ENCODE peak calls at places on chromosomes 6 and 20, in four cellular contexts. K, M, D and A are unnamed samples.

GRCh38 chr6:170128811-170129681 is 161.8 kb downstream of the DLL1 start:
- DNase-seq in D (no peak), K (no peak), M (no peak), A (peak)

GRCh38 chr20:56422824-56423189 is 10.7 kb downstream of the CASS4 start:
- DNase-seq in K (peak), M (no peak), D (no peak), A (no peak)

GRCh38 chr6:134636221-134636830 is 313.6 kb downstream of the ALDH8A1 start:
- DNase-seq in K (peak), M (no peak), D (no peak), A (peak)

GRCh38 chr6:26087284-26088115 is at the start of gene HFE:
- DNase-seq in M (peak), K (peak), D (peak), A (peak)

GRCh38 chr6:54057068-54057467 is 54.2 kb upstream of the MLIP start:
- DNase-seq in M (no peak), K (no peak), D (no peak), A (no peak)

GRCh38 chr20:57529810-57530209 is 4.9 kb upstream of the CTCFL start:
- DNase-seq in D (no peak), M (no peak), K (no peak), A (no peak)

GRCh38 chr6:28274888-28275287 is 6.5 kb upstream of the PGBD1 start:
- DNase-seq in D (no peak), K (no peak), M (no peak), A (no peak)

GRCh38 chr20:58850693-58851174 is at the start of gene GNAS-AS1:
- DNase-seq in M (peak), K (peak), D (peak), A (peak)

GRCh38 chr6:157995458-157995857 is 13.8 kb downstream of the SYNJ2 start:
- DNase-seq in K (no peak), M (no peak), D (no peak), A (no peak)

DNA sequence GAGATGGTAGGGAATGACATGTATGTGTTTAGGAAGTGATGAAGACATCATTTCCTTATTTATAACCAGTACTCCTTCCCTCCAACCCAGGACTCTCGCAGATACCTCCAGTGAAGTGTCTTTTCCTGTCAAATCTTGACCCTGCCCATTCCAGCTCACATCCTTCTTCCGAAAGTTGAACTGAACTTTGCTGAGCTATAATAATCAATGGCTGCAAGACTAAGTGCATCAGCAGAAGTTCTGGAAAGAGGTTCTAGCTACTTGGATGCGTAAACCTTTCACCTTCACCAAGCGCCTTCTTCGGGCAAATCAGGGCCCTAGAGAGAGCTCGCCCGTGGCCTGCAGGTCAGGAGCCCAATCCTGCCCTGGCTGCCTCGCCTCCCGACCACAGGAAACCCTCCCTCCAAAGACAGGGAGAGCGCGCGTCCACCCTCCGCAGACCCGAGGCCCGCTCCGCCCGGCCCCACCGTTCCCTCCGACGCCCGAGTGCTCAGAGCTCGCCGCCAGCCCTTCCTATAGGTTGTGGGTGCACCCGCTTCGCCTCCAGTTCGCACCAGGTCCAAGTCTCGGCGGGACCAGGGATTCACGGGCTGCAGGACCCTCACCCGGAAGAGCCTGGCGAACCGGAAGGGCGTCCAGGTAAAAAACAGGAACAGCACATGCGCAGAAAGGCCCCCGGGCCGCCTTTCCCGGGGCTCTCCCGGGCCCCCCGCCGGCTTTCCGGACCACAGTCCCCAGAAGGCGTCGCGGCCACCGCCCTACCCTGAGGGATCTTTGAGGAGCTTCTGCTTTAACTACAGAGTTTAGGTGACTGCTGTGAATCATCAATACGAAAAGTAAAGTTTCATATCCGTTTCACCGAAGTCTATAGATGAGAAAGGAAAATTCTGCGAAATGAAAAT is at the start of gene ZNF334:
- DNase-seq in D (peak), K (peak), M (peak), A (peak)
- H3K4me2 ChIP-seq in D (peak), K (peak), M (peak), A (peak)

GRCh38 chr20:15632680-15633079 is 940.6 kb downstream of the KIF16B start:
- DNase-seq in K (no peak), M (no peak), D (no peak), A (no peak)
- H3K4me2 ChIP-seq in K (no peak), M (no peak), D (no peak), A (no peak)

GRCh38 chr6:154481541-154482013 is 28.9 kb downstream of the CNKSR3 start:
- DNase-seq in D (no peak), M (no peak), K (no peak), A (no peak)

GRCh38 chr6:154479388-154480143 is 30.9 kb downstream of the CNKSR3 start:
- DNase-seq in D (peak), M (no peak), K (peak), A (no peak)

GRCh38 chr6:154478691-154479090 is 31.8 kb downstream of the CNKSR3 start:
- DNase-seq in D (peak), M (no peak), K (no peak), A (no peak)

GRCh38 chr6:154478021-154478651 is 32.3 kb downstream of the CNKSR3 start:
- DNase-seq in M (no peak), K (peak), D (no peak), A (no peak)

GRCh38 chr6:154480144-154480639 is 30.3 kb downstream of the CNKSR3 start:
- DNase-seq in K (no peak), D (no peak), M (no peak), A (no peak)
- H3K4me2 ChIP-seq in K (peak), D (peak), M (no peak), A (peak)

GRCh38 chr20:50186987-50187402 is 3.6 kb upstream of the CEBPB start:
- DNase-seq in M (peak), D (no peak), K (no peak), A (no peak)
- H3K4me2 ChIP-seq in M (no peak), D (no peak), K (no peak), A (peak)

DNA sequence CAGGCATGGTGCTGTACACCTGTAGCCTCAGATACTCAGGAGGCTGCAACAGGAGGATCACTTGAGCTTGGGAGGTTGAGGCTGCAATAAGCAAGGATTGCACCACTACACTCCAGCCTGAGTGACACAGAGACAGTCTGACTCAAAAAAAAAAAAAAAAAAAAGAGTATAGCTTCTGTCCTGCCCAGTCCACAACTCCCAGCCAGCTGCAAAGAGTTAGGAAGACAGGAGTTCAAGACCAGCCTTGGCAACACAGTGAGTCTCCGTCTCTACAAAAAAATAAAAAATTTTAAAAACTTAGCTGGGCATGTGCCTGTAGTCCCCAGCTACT is 28.3 kb upstream of the TLDC2 start:
- DNase-seq in K (peak), D (peak), M (no peak), A (no peak)
- H3K4me2 ChIP-seq in K (no peak), D (no peak), M (no peak), A (no peak)

DNA sequence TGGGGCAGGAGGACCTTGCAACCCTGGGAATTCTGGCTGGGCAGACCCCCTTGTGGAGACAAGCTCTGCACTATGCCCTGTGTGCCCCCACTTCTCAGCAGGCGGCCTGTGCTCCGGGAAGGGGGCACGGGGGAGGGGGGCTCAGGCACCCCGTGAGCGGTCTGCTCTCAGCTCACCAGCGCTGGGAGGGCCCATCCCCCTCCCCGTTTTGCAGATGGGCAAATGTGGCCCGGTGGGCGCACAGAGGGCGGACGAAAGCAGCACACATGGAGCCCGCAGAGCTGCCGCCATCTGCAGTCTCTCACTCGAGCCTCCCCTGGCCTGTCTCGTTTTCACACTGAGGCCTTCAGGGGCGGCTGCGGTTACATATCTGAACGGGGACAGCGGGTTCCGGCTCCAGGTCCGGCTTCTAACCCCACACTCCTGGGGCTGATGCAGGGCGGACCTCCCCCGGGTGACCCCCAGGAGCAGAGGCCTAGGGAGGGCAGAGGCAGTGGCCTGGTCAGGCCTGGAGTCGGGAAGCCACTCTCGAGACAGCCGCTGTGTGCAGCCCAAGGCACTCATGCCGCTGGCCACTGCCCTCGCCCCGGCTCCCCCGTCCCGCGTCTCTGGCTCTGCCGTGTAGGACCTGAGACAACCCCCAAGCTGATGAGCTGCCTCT is 13.9 kb downstream of the CHRNA4 start:
- DNase-seq in M (no peak), D (no peak), K (no peak), A (no peak)
- H3K4me2 ChIP-seq in M (no peak), D (no peak), K (no peak), A (no peak)

GRCh38 chr20:49705358-49705757 is 8.3 kb downstream of the B4GALT5 start:
- DNase-seq in D (no peak), M (no peak), K (no peak), A (no peak)
- H3K4me2 ChIP-seq in D (no peak), M (no peak), K (no peak), A (no peak)

GRCh38 chr20:10576411-10576810 is 97.4 kb downstream of the JAG1 start:
- DNase-seq in D (peak), K (no peak), M (no peak), A (no peak)

GRCh38 chr20:10580700-10581099 is 93.1 kb downstream of the JAG1 start:
- DNase-seq in D (no peak), M (no peak), K (no peak), A (no peak)

GRCh38 chr20:10578607-10579006 is 95.2 kb downstream of the JAG1 start:
- DNase-seq in D (peak), M (no peak), K (peak), A (no peak)

GRCh38 chr20:10579942-10580341 is 93.9 kb downstream of the JAG1 start:
- DNase-seq in K (no peak), D (no peak), M (no peak), A (no peak)

GRCh38 chr20:10577648-10578047 is 96.2 kb downstream of the JAG1 start:
- DNase-seq in D (no peak), K (no peak), M (no peak), A (no peak)
- H3K4me2 ChIP-seq in D (no peak), K (no peak), M (no peak), A (no peak)

GRCh38 chr20:14220986-14221385 is 116.4 kb downstream of the FLRT3 start:
- DNase-seq in M (no peak), K (no peak), D (no peak), A (no peak)
- H3K4me2 ChIP-seq in M (no peak), K (no peak), D (no peak), A (no peak)